ENCODE peak calls at places on chromosomes 6 and 20, in four cellular contexts. One of them, this sample, is unnamed.
A peak's percentile ranks its signal among the peaks of the same experiment; 100 is the strongest.

GRCh38 chr6:29656798-29657197 is at the start of gene MOG:
- DNase-seq in K562: no peak
- DNase-seq in HepG2: no peak
- DNase-seq in GM12878: no peak
- DNase-seq in this sample: no peak

GRCh38 chr20:38299963-38300362 is 4.0 kb upstream of the BPI start:
- DNase-seq in GM12878: no peak
- DNase-seq in HepG2: no peak
- DNase-seq in K562: no peak
- DNase-seq in this sample: no peak

GRCh38 chr6:150452642-150453243 is 83.9 kb downstream of the IYD start:
- DNase-seq in GM12878: no peak
- DNase-seq in K562: no peak
- DNase-seq in HepG2: no peak
- DNase-seq in this sample: no peak

GRCh38 chr20:44765647-44766367 is 20.1 kb downstream of the KCNK15 start:
- DNase-seq in GM12878: no peak
- DNase-seq in HepG2: no peak
- DNase-seq in K562: no peak
- DNase-seq in this sample: peak; percentile 37

GRCh38 chr6:136782021-136782770 is 10.1 kb downstream of the MAP3K5 start:
- DNase-seq in GM12878: no peak
- DNase-seq in HepG2: no peak
- DNase-seq in K562: no peak
- DNase-seq in this sample: no peak

GRCh38 chr6:31826793-31827285 is 699 bp upstream of the HSPA1B start:
- DNase-seq in K562: peak; percentile 89
- DNase-seq in HepG2: no peak
- DNase-seq in GM12878: no peak
- DNase-seq in this sample: peak; percentile 53

GRCh38 chr6:38436726-38437465 is 202.8 kb downstream of the BTBD9 start:
- DNase-seq in HepG2: no peak
- DNase-seq in GM12878: no peak
- DNase-seq in K562: no peak
- DNase-seq in this sample: peak; percentile 20

GRCh38 chr6:157823001-157823522 is at the start of gene SNX9:
- DNase-seq in GM12878: no peak
- DNase-seq in K562: peak; percentile 89
- DNase-seq in HepG2: peak; percentile 54
- DNase-seq in this sample: peak; percentile 38

GRCh38 chr6:53629120-53629477 is 36.5 kb downstream of the KLHL31 start:
- DNase-seq in GM12878: no peak
- DNase-seq in HepG2: no peak
- DNase-seq in K562: no peak
- DNase-seq in this sample: no peak

GRCh38 chr6:44133003-44133931 is 5.9 kb downstream of the TMEM63B start:
- DNase-seq in HepG2: peak; percentile 68
- DNase-seq in GM12878: no peak
- DNase-seq in K562: peak; percentile 53
- DNase-seq in this sample: peak; percentile 35

GRCh38 chr6:53189554-53189953 is 40.9 kb upstream of the GCM1 start:
- DNase-seq in K562: no peak
- DNase-seq in HepG2: no peak
- DNase-seq in GM12878: no peak
- DNase-seq in this sample: no peak

GRCh38 chr20:56443654-56444540 is 24.5 kb upstream of the RTF2 start:
- DNase-seq in GM12878: no peak
- DNase-seq in HepG2: peak; percentile 29
- DNase-seq in K562: no peak
- DNase-seq in this sample: no peak

GRCh38 chr6:113971786-113972185 is 838 bp upstream of the HDAC2 start:
- DNase-seq in K562: peak; percentile 10
- DNase-seq in GM12878: no peak
- DNase-seq in HepG2: no peak
- DNase-seq in this sample: no peak

GRCh38 chr6:3323696-3324261 is 65.0 kb downstream of the PSMG4 start:
- DNase-seq in K562: no peak
- DNase-seq in GM12878: no peak
- DNase-seq in HepG2: no peak
- DNase-seq in this sample: no peak

GRCh38 chr6:105363100-105363754 is 39.7 kb downstream of the PREP start:
- DNase-seq in HepG2: no peak
- DNase-seq in GM12878: no peak
- DNase-seq in K562: no peak
- DNase-seq in this sample: no peak

GRCh38 chr6:157432231-157432630 is 51.2 kb downstream of the ZDHHC14 start:
- DNase-seq in GM12878: no peak
- DNase-seq in K562: no peak
- DNase-seq in HepG2: no peak
- DNase-seq in this sample: no peak

GRCh38 chr6:131862486-131862885 is 54.7 kb downstream of the ENPP1 start:
- DNase-seq in K562: no peak
- DNase-seq in HepG2: no peak
- DNase-seq in GM12878: no peak
- DNase-seq in this sample: no peak

GRCh38 chr20:41475507-41475906 is 108.9 kb upstream of the EMILIN3 start:
- DNase-seq in HepG2: no peak
- DNase-seq in GM12878: no peak
- DNase-seq in K562: no peak
- DNase-seq in this sample: no peak

GRCh38 chr6:125170376-125170775 is 16.8 kb downstream of the TPD52L1 start:
- DNase-seq in GM12878: no peak
- DNase-seq in HepG2: no peak
- DNase-seq in K562: no peak
- DNase-seq in this sample: no peak

GRCh38 chr20:62824476-62825287 is 7.8 kb downstream of the COL9A3 start:
- DNase-seq in GM12878: no peak
- DNase-seq in K562: peak; percentile 78
- DNase-seq in HepG2: peak; percentile 62
- DNase-seq in this sample: no peak

GRCh38 chr6:136365781-136366354 is 76.2 kb upstream of the BCLAF1 start:
- DNase-seq in GM12878: no peak
- DNase-seq in K562: no peak
- DNase-seq in HepG2: no peak
- DNase-seq in this sample: no peak

GRCh38 chr6:153599901-153600300 is 439.1 kb upstream of the OPRM1 start:
- DNase-seq in HepG2: no peak
- DNase-seq in GM12878: no peak
- DNase-seq in K562: no peak
- DNase-seq in this sample: no peak

GRCh38 chr20:1171461-1172093 is 13.2 kb downstream of the TMEM74B start:
- DNase-seq in HepG2: peak; percentile 42
- DNase-seq in GM12878: no peak
- DNase-seq in K562: peak; percentile 60
- DNase-seq in this sample: peak; percentile 24

GRCh38 chr6:141488466-141488865 is 644.3 kb upstream of the GJE1 start:
- DNase-seq in GM12878: no peak
- DNase-seq in HepG2: no peak
- DNase-seq in K562: no peak
- DNase-seq in this sample: no peak

GRCh38 chr20:8837396-8837795 is 231.5 kb upstream of the PLCB4 start:
- DNase-seq in GM12878: no peak
- DNase-seq in K562: no peak
- DNase-seq in HepG2: peak; percentile 34
- DNase-seq in this sample: peak; percentile 54

GRCh38 chr6:136226027-136226673 is 24.0 kb downstream of the MTFR2 start:
- DNase-seq in HepG2: peak; percentile 59
- DNase-seq in GM12878: no peak
- DNase-seq in K562: peak; percentile 78
- DNase-seq in this sample: peak; percentile 67

GRCh38 chr6:22829070-22829469 is 259.7 kb downstream of the HDGFL1 start:
- DNase-seq in GM12878: no peak
- DNase-seq in K562: no peak
- DNase-seq in HepG2: no peak
- DNase-seq in this sample: no peak

GRCh38 chr6:64988148-64988547 is 718.9 kb downstream of the EYS start:
- DNase-seq in HepG2: no peak
- DNase-seq in K562: no peak
- DNase-seq in GM12878: no peak
- DNase-seq in this sample: no peak

GRCh38 chr6:65943548-65943947 is 236.5 kb upstream of the EYS start:
- DNase-seq in HepG2: no peak
- DNase-seq in GM12878: no peak
- DNase-seq in K562: no peak
- DNase-seq in this sample: no peak

GRCh38 chr6:133503330-133503729 is 262.2 kb downstream of the EYA4 start:
- DNase-seq in HepG2: no peak
- DNase-seq in K562: no peak
- DNase-seq in GM12878: no peak
- DNase-seq in this sample: no peak

GRCh38 chr6:20058912-20059311 is 153.4 kb downstream of the MBOAT1 start:
- DNase-seq in GM12878: no peak
- DNase-seq in HepG2: no peak
- DNase-seq in K562: no peak
- DNase-seq in this sample: no peak

GRCh38 chr6:110359554-110359953 is 1.4 kb upstream of the METTL24 start:
- DNase-seq in K562: no peak
- DNase-seq in HepG2: no peak
- DNase-seq in GM12878: no peak
- DNase-seq in this sample: no peak

GRCh38 chr6:41768545-41769308 is 11.0 kb downstream of the FRS3 start:
- DNase-seq in K562: peak; percentile 81
- DNase-seq in GM12878: no peak
- DNase-seq in HepG2: peak; percentile 94
- DNase-seq in this sample: peak; percentile 12

GRCh38 chr6:108966855-108967755 is 118.9 kb downstream of the ARMC2 start:
- DNase-seq in GM12878: no peak
- DNase-seq in HepG2: peak; percentile 43
- DNase-seq in K562: no peak
- DNase-seq in this sample: no peak

GRCh38 chr6:1385129-1386042 is 4.0 kb upstream of the FOXF2 start:
- DNase-seq in HepG2: no peak
- DNase-seq in GM12878: no peak
- DNase-seq in K562: no peak
- DNase-seq in this sample: no peak
- TF ChIP-seq POLR2AphosphoS2 in HepG2: no peak
- TF ChIP-seq POLR2AphosphoS2 in GM12878: no peak
- TF ChIP-seq POLR2AphosphoS2 in K562: no peak
- TF ChIP-seq POLR2AphosphoS2 in this sample: no peak

DNA sequence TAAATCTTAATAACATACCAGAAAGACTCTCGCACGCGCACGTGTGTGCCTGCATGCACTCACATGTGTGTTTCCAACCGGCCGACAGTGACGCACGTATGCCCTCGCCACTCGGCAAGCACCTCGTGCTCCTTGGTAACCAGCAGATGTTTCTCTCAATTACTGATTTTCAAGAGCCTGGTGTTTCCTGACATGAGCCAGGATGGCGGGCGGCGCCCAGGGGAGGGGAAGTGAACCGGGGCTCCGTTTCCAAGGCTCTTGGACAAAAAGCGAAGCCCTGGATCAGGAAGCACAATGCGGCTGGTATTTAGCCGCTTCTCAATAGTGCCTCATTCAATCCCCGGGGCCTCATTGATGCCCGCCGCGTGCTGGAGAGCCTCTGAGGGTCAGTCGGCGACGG is 37.7 kb downstream of the PMEPA1 start:
- DNase-seq in K562: no peak
- DNase-seq in HepG2: no peak
- DNase-seq in GM12878: no peak
- DNase-seq in this sample: no peak
- TF ChIP-seq MYC in K562: no peak
- TF ChIP-seq MYC in HepG2: no peak
- TF ChIP-seq MYC in GM12878: no peak
- TF ChIP-seq MYC in this sample: no peak

DNA sequence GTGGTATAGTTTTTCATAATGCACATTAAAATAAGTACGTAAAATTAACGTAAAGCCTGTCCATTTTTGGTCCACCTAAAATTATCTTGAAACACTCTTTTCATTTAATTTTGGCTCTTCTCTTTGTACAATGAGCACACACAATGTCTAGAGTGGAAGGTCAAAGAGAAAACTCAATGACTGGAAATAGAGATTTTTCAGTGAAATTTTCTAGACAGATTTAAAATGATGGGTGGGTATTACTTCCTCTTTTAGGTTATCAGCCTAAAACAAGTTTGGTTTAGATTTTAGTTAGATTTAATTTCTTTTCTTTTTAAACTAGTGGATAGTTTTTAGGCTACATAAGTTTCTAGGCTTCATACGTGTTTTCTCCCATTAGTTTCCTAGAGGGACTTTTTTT is 24.9 kb downstream of the DSE start:
- DNase-seq in K562: no peak
- DNase-seq in HepG2: no peak
- DNase-seq in GM12878: no peak
- DNase-seq in this sample: no peak
- TF ChIP-seq POLR2AphosphoS2 in K562: no peak
- TF ChIP-seq POLR2AphosphoS2 in HepG2: no peak
- TF ChIP-seq POLR2AphosphoS2 in GM12878: no peak
- TF ChIP-seq POLR2AphosphoS2 in this sample: no peak

GRCh38 chr20:58547527-58548475 is 32.6 kb upstream of the APCDD1L start:
- DNase-seq in HepG2: no peak
- DNase-seq in GM12878: no peak
- DNase-seq in K562: no peak
- DNase-seq in this sample: no peak
- TF ChIP-seq MYC in HepG2: no peak
- TF ChIP-seq MYC in GM12878: no peak
- TF ChIP-seq MYC in K562: no peak
- TF ChIP-seq MYC in this sample: no peak

GRCh38 chr6:62272118-62272517 is 13.9 kb downstream of the KHDRBS2 start:
- DNase-seq in GM12878: no peak
- DNase-seq in K562: no peak
- DNase-seq in HepG2: no peak
- DNase-seq in this sample: no peak
- TF ChIP-seq POLR2AphosphoS2 in GM12878: no peak
- TF ChIP-seq POLR2AphosphoS2 in K562: no peak
- TF ChIP-seq POLR2AphosphoS2 in HepG2: no peak
- TF ChIP-seq POLR2AphosphoS2 in this sample: no peak

GRCh38 chr6:27214126-27214601 is 33.3 kb upstream of the PRSS16 start:
- DNase-seq in HepG2: no peak
- DNase-seq in K562: no peak
- DNase-seq in GM12878: no peak
- DNase-seq in this sample: no peak
- TF ChIP-seq MYC in HepG2: no peak
- TF ChIP-seq MYC in K562: no peak
- TF ChIP-seq MYC in GM12878: no peak
- TF ChIP-seq MYC in this sample: no peak

DNA sequence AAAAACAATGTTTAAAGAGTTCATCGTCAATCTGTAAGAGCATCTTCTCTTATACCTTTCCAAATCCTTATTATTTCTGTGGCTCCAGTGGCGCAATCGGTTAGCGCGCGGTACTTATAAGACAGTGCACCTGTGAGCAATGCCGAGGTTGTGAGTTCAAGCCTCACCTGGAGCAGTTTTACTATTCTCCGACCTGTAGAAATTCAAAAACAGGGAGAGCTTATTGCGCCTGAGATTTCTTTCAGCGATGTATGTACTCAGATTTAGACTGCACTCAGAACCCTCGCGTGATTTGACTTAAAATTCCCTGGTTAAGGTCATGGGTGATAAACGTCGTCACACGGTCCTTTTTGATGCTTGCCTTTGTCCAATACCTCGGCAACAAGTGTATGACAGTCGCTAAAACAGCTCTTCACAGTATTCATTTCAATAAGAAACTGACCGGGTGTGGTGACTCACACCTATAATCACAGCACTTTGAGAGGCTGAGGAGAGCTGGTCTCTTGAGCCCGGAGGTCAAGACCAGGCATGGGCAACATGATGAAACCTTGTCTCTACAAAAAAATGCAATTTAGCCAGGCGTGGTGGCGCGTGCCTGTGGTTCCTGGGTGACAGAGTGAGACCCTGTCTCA is 11.9 kb downstream of the GPX5 start:
- DNase-seq in K562: no peak
- DNase-seq in HepG2: no peak
- DNase-seq in GM12878: peak; percentile 32
- DNase-seq in this sample: no peak
- TF ChIP-seq POLR2AphosphoS2 in K562: no peak
- TF ChIP-seq POLR2AphosphoS2 in HepG2: no peak
- TF ChIP-seq POLR2AphosphoS2 in GM12878: no peak
- TF ChIP-seq POLR2AphosphoS2 in this sample: no peak